ENCODE peak calls at places on chromosomes 3 and 15, in six cellular contexts. X, E, A, J, T and G are unnamed samples.

GRCh38 chr3:53919741-53920140 is 28.1 kb upstream of the SELENOK start:
- DNase-seq in X (no peak), A (no peak), T (no peak), E (no peak), J (no peak), G (no peak)

GRCh38 chr3:37671000-37671483 is 190.6 kb upstream of the CTDSPL start:
- DNase-seq in T (no peak), A (no peak), E (no peak), J (no peak), X (no peak), G (no peak)

GRCh38 chr3:12308517-12308916 is 19.6 kb downstream of the PPARG start:
- DNase-seq in X (no peak), T (no peak), A (no peak), J (no peak), E (peak; percentile 58), G (no peak)

GRCh38 chr3:146550743-146551510 is 6.5 kb upstream of the PLSCR1 start:
- DNase-seq in T (no peak), J (no peak), E (peak; percentile 80), A (no peak), X (no peak), G (peak; percentile 37)

GRCh38 chr15:90667063-90667754 is 49.9 kb upstream of the BLM start:
- DNase-seq in A (no peak), J (no peak), X (no peak), E (peak; percentile 47), T (no peak), G (no peak)

GRCh38 chr3:82640254-82640653 is 878.8 kb upstream of the GBE1 start:
- DNase-seq in E (no peak), J (no peak), X (no peak), T (no peak), A (no peak), G (no peak)

GRCh38 chr15:47812436-47813109 is 95.3 kb downstream of the SEMA6D start:
- DNase-seq in J (no peak), T (no peak), E (peak; percentile 88), A (no peak), X (no peak), G (peak; percentile 28)

GRCh38 chr3:42673082-42673481 is 12.3 kb upstream of the KLHL40 start:
- DNase-seq in X (no peak), A (no peak), E (no peak), T (no peak), J (no peak), G (no peak)

GRCh38 chr15:42083605-42083908 is 10.8 kb downstream of the PLA2G4D start:
- DNase-seq in T (no peak), X (no peak), E (no peak), J (no peak), A (no peak), G (no peak)

GRCh38 chr3:63015614-63016016 is 140.4 kb upstream of the CADPS start:
- DNase-seq in J (peak; percentile 96), E (no peak), X (peak; percentile 83), T (no peak), A (no peak), G (no peak)

GRCh38 chr3:59127071-59127470 is 77.2 kb upstream of the CFAP20DC start:
- DNase-seq in E (peak; percentile 56), T (no peak), A (no peak), X (no peak), J (no peak), G (no peak)

GRCh38 chr3:112013784-112014143 is 15.0 kb downstream of the TAGLN3 start:
- DNase-seq in X (no peak), T (no peak), J (no peak), E (no peak), A (no peak), G (no peak)

GRCh38 chr3:46667061-46667621 is 26.3 kb downstream of the ALS2CL start:
- DNase-seq in J (peak; percentile 38), E (no peak), A (peak; percentile 35), T (no peak), X (no peak), G (peak; percentile 6)

GRCh38 chr15:52575072-52575471 is 6.2 kb upstream of the ARPP19 start:
- DNase-seq in A (no peak), T (no peak), J (no peak), E (no peak), X (no peak), G (no peak)

GRCh38 chr3:17278006-17278405 is 393.3 kb downstream of the PLCL2 start:
- DNase-seq in J (no peak), E (no peak), T (no peak), A (no peak), X (no peak), G (no peak)

GRCh38 chr15:88695046-88695445 is 56.2 kb downstream of the ISG20 start:
- DNase-seq in X (no peak), E (no peak), T (no peak), J (no peak), A (no peak), G (no peak)

GRCh38 chr3:185087419-185087818 is 65.4 kb downstream of the C3orf70 start:
- DNase-seq in A (no peak), E (no peak), T (no peak), J (no peak), X (no peak), G (no peak)

GRCh38 chr3:48597408-48597800 is 2.3 kb upstream of the COL7A1 start:
- DNase-seq in A (no peak), E (no peak), X (peak; percentile 11), T (no peak), J (no peak), G (no peak)